ENCODE peak calls at places on chromosomes 6 and 20, in ten cellular contexts. One of them, this sample, is unnamed.

GRCh38 chr6:6964675-6965074 is 143.1 kb upstream of the RREB1 start:
- DNase-seq in frontal cortex: no peak
- DNase-seq in fibroblast of lung: no peak
- DNase-seq in heart left ventricle: no peak
- DNase-seq in adrenal gland: no peak
- DNase-seq in cardiac fibroblast: peak; percentile 12
- DNase-seq in NCI-H1930: no peak
- DNase-seq in neural progenitor cell: no peak
- DNase-seq in posterior vena cava: no peak
- DNase-seq in AG10803: no peak
- DNase-seq in this sample: no peak

GRCh38 chr6:117783280-117783679 is 108.0 kb downstream of the NUS1 start:
- DNase-seq in frontal cortex: no peak
- DNase-seq in fibroblast of lung: no peak
- DNase-seq in heart left ventricle: no peak
- DNase-seq in adrenal gland: no peak
- DNase-seq in cardiac fibroblast: no peak
- DNase-seq in NCI-H1930: no peak
- DNase-seq in neural progenitor cell: peak; percentile 88
- DNase-seq in posterior vena cava: no peak
- DNase-seq in AG10803: no peak
- DNase-seq in this sample: no peak

GRCh38 chr6:5617179-5617578 is 355.9 kb downstream of the FARS2 start:
- DNase-seq in frontal cortex: no peak
- DNase-seq in fibroblast of lung: no peak
- DNase-seq in heart left ventricle: no peak
- DNase-seq in adrenal gland: no peak
- DNase-seq in cardiac fibroblast: no peak
- DNase-seq in NCI-H1930: no peak
- DNase-seq in neural progenitor cell: no peak
- DNase-seq in posterior vena cava: no peak
- DNase-seq in AG10803: no peak
- DNase-seq in this sample: no peak

GRCh38 chr6:151807513-151808330 is at the start of gene ESR1:
- DNase-seq in frontal cortex: no peak
- DNase-seq in fibroblast of lung: peak; percentile 28
- DNase-seq in heart left ventricle: no peak
- DNase-seq in adrenal gland: peak; percentile 39
- DNase-seq in cardiac fibroblast: peak; percentile 29
- DNase-seq in NCI-H1930: no peak
- DNase-seq in neural progenitor cell: peak; percentile 56
- DNase-seq in posterior vena cava: peak; percentile 80
- DNase-seq in AG10803: no peak
- DNase-seq in this sample: peak; percentile 17

GRCh38 chr6:14425805-14426204 is 308.2 kb downstream of the CD83 start:
- DNase-seq in frontal cortex: no peak
- DNase-seq in fibroblast of lung: no peak
- DNase-seq in heart left ventricle: no peak
- DNase-seq in adrenal gland: no peak
- DNase-seq in cardiac fibroblast: no peak
- DNase-seq in NCI-H1930: no peak
- DNase-seq in neural progenitor cell: no peak
- DNase-seq in posterior vena cava: no peak
- DNase-seq in AG10803: no peak
- DNase-seq in this sample: no peak

GRCh38 chr6:12592634-12593033 is 123.9 kb upstream of the PHACTR1 start:
- DNase-seq in frontal cortex: no peak
- DNase-seq in fibroblast of lung: no peak
- DNase-seq in heart left ventricle: no peak
- DNase-seq in adrenal gland: no peak
- DNase-seq in cardiac fibroblast: peak; percentile 76
- DNase-seq in NCI-H1930: no peak
- DNase-seq in neural progenitor cell: peak; percentile 33
- DNase-seq in posterior vena cava: no peak
- DNase-seq in AG10803: peak; percentile 49
- DNase-seq in this sample: no peak

GRCh38 chr6:150622941-150623874 is 23.5 kb downstream of the PLEKHG1 start:
- DNase-seq in frontal cortex: no peak
- DNase-seq in fibroblast of lung: no peak
- DNase-seq in heart left ventricle: no peak
- DNase-seq in adrenal gland: no peak
- DNase-seq in cardiac fibroblast: no peak
- DNase-seq in NCI-H1930: no peak
- DNase-seq in neural progenitor cell: no peak
- DNase-seq in posterior vena cava: no peak
- DNase-seq in AG10803: no peak
- DNase-seq in this sample: no peak

GRCh38 chr6:152701081-152701862 is 3.6 kb downstream of the MYCT1 start:
- DNase-seq in frontal cortex: no peak
- DNase-seq in fibroblast of lung: peak; percentile 21
- DNase-seq in heart left ventricle: no peak
- DNase-seq in adrenal gland: no peak
- DNase-seq in cardiac fibroblast: peak; percentile 66
- DNase-seq in NCI-H1930: no peak
- DNase-seq in neural progenitor cell: no peak
- DNase-seq in posterior vena cava: no peak
- DNase-seq in AG10803: peak; percentile 21
- DNase-seq in this sample: no peak

GRCh38 chr6:13294499-13295069 is 33.8 kb downstream of the TBC1D7 start:
- DNase-seq in frontal cortex: no peak
- DNase-seq in fibroblast of lung: no peak
- DNase-seq in heart left ventricle: no peak
- DNase-seq in adrenal gland: no peak
- DNase-seq in cardiac fibroblast: no peak
- DNase-seq in NCI-H1930: no peak
- DNase-seq in neural progenitor cell: no peak
- DNase-seq in posterior vena cava: no peak
- DNase-seq in AG10803: no peak
- DNase-seq in this sample: no peak

GRCh38 chr20:19603390-19603753 is 154.7 kb upstream of the RIN2 start:
- DNase-seq in frontal cortex: no peak
- DNase-seq in fibroblast of lung: no peak
- DNase-seq in heart left ventricle: no peak
- DNase-seq in adrenal gland: no peak
- DNase-seq in cardiac fibroblast: no peak
- DNase-seq in NCI-H1930: no peak
- DNase-seq in neural progenitor cell: no peak
- DNase-seq in posterior vena cava: no peak
- DNase-seq in AG10803: no peak
- DNase-seq in this sample: no peak

GRCh38 chr6:21053612-21054011 is 519.4 kb downstream of the CDKAL1 start:
- DNase-seq in frontal cortex: no peak
- DNase-seq in fibroblast of lung: peak; percentile 51
- DNase-seq in heart left ventricle: no peak
- DNase-seq in adrenal gland: no peak
- DNase-seq in cardiac fibroblast: peak; percentile 51
- DNase-seq in NCI-H1930: no peak
- DNase-seq in neural progenitor cell: no peak
- DNase-seq in posterior vena cava: no peak
- DNase-seq in AG10803: peak; percentile 11
- DNase-seq in this sample: no peak

GRCh38 chr6:3913958-3914337 is 64.8 kb downstream of the FAM50B start:
- DNase-seq in frontal cortex: no peak
- DNase-seq in fibroblast of lung: peak; percentile 57
- DNase-seq in heart left ventricle: no peak
- DNase-seq in adrenal gland: no peak
- DNase-seq in cardiac fibroblast: no peak
- DNase-seq in NCI-H1930: no peak
- DNase-seq in neural progenitor cell: no peak
- DNase-seq in posterior vena cava: no peak
- DNase-seq in AG10803: no peak
- DNase-seq in this sample: no peak

GRCh38 chr6:117907600-117908245 is 659 bp downstream of the SLC35F1 start:
- DNase-seq in frontal cortex: peak; percentile 19
- DNase-seq in fibroblast of lung: no peak
- DNase-seq in heart left ventricle: no peak
- DNase-seq in adrenal gland: peak; percentile 16
- DNase-seq in cardiac fibroblast: no peak
- DNase-seq in NCI-H1930: no peak
- DNase-seq in neural progenitor cell: peak; percentile 72
- DNase-seq in posterior vena cava: peak; percentile 74
- DNase-seq in AG10803: no peak
- DNase-seq in this sample: peak; percentile 20

GRCh38 chr6:44201200-44201599 is 15.5 kb upstream of the MYMX start:
- DNase-seq in frontal cortex: no peak
- DNase-seq in fibroblast of lung: no peak
- DNase-seq in heart left ventricle: no peak
- DNase-seq in adrenal gland: no peak
- DNase-seq in cardiac fibroblast: no peak
- DNase-seq in NCI-H1930: no peak
- DNase-seq in neural progenitor cell: no peak
- DNase-seq in posterior vena cava: no peak
- DNase-seq in AG10803: no peak
- DNase-seq in this sample: no peak

GRCh38 chr20:44104807-44105517 is 82.0 kb downstream of the JPH2 start:
- DNase-seq in frontal cortex: no peak
- DNase-seq in fibroblast of lung: peak; percentile 66
- DNase-seq in heart left ventricle: no peak
- DNase-seq in adrenal gland: peak; percentile 30
- DNase-seq in cardiac fibroblast: peak; percentile 70
- DNase-seq in NCI-H1930: no peak
- DNase-seq in neural progenitor cell: no peak
- DNase-seq in posterior vena cava: no peak
- DNase-seq in AG10803: peak; percentile 55
- DNase-seq in this sample: peak; percentile 72

GRCh38 chr6:166467436-166468000 is 84.8 kb upstream of the MPC1 start:
- DNase-seq in frontal cortex: no peak
- DNase-seq in fibroblast of lung: no peak
- DNase-seq in heart left ventricle: no peak
- DNase-seq in adrenal gland: no peak
- DNase-seq in cardiac fibroblast: no peak
- DNase-seq in NCI-H1930: no peak
- DNase-seq in neural progenitor cell: no peak
- DNase-seq in posterior vena cava: no peak
- DNase-seq in AG10803: no peak
- DNase-seq in this sample: no peak

GRCh38 chr6:111757342-111757741 is 115.9 kb downstream of the FYN start:
- DNase-seq in frontal cortex: no peak
- DNase-seq in fibroblast of lung: peak; percentile 53
- DNase-seq in heart left ventricle: no peak
- DNase-seq in adrenal gland: no peak
- DNase-seq in cardiac fibroblast: peak; percentile 76
- DNase-seq in NCI-H1930: no peak
- DNase-seq in neural progenitor cell: no peak
- DNase-seq in posterior vena cava: no peak
- DNase-seq in AG10803: peak; percentile 54
- DNase-seq in this sample: no peak

GRCh38 chr6:149636116-149636515 is 12.4 kb downstream of the KATNA1 start:
- DNase-seq in frontal cortex: no peak
- DNase-seq in fibroblast of lung: peak; percentile 53
- DNase-seq in heart left ventricle: no peak
- DNase-seq in adrenal gland: no peak
- DNase-seq in cardiac fibroblast: peak; percentile 52
- DNase-seq in NCI-H1930: no peak
- DNase-seq in neural progenitor cell: no peak
- DNase-seq in posterior vena cava: no peak
- DNase-seq in AG10803: peak; percentile 54
- DNase-seq in this sample: no peak

GRCh38 chr20:51985013-51985415 is 182.7 kb upstream of the SALL4 start:
- DNase-seq in frontal cortex: peak; percentile 33
- DNase-seq in fibroblast of lung: peak; percentile 95
- DNase-seq in heart left ventricle: no peak
- DNase-seq in adrenal gland: peak; percentile 21
- DNase-seq in cardiac fibroblast: peak; percentile 97
- DNase-seq in NCI-H1930: no peak
- DNase-seq in neural progenitor cell: no peak
- DNase-seq in posterior vena cava: no peak
- DNase-seq in AG10803: peak; percentile 99
- DNase-seq in this sample: peak; percentile 84

GRCh38 chr6:87914637-87915395 is 132.8 kb upstream of the SPACA1 start:
- DNase-seq in frontal cortex: no peak
- DNase-seq in fibroblast of lung: no peak
- DNase-seq in heart left ventricle: no peak
- DNase-seq in adrenal gland: no peak
- DNase-seq in cardiac fibroblast: peak; percentile 16
- DNase-seq in NCI-H1930: no peak
- DNase-seq in neural progenitor cell: no peak
- DNase-seq in posterior vena cava: no peak
- DNase-seq in AG10803: peak; percentile 23
- DNase-seq in this sample: no peak

GRCh38 chr20:10404023-10404628 is 29.9 kb downstream of the MKKS start:
- DNase-seq in frontal cortex: no peak
- DNase-seq in fibroblast of lung: no peak
- DNase-seq in heart left ventricle: no peak
- DNase-seq in adrenal gland: no peak
- DNase-seq in cardiac fibroblast: no peak
- DNase-seq in NCI-H1930: no peak
- DNase-seq in neural progenitor cell: no peak
- DNase-seq in posterior vena cava: no peak
- DNase-seq in AG10803: no peak
- DNase-seq in this sample: no peak

GRCh38 chr6:16909599-16910360 is 148.5 kb upstream of the ATXN1 start:
- DNase-seq in frontal cortex: no peak
- DNase-seq in fibroblast of lung: peak; percentile 76
- DNase-seq in heart left ventricle: no peak
- DNase-seq in adrenal gland: no peak
- DNase-seq in cardiac fibroblast: peak; percentile 77
- DNase-seq in NCI-H1930: no peak
- DNase-seq in neural progenitor cell: no peak
- DNase-seq in posterior vena cava: no peak
- DNase-seq in AG10803: peak; percentile 90
- DNase-seq in this sample: peak; percentile 12

GRCh38 chr6:6712258-6712978 is 123.9 kb downstream of the LY86 start:
- DNase-seq in frontal cortex: no peak
- DNase-seq in fibroblast of lung: peak; percentile 96
- DNase-seq in heart left ventricle: no peak
- DNase-seq in adrenal gland: no peak
- DNase-seq in cardiac fibroblast: peak; percentile 61
- DNase-seq in NCI-H1930: no peak
- DNase-seq in neural progenitor cell: no peak
- DNase-seq in posterior vena cava: no peak
- DNase-seq in AG10803: peak; percentile 97
- DNase-seq in this sample: peak; percentile 82

This sample was measured in AG08396.